ENCODE peak calls at places on chromosomes 5 and 9, in nine cellular contexts. N is DND-41; C is choroid plexus epithelial cell; Z is adipocyte; H is A549; L is bronchial epithelial cell; U is CD8-positive, alpha-beta T cell; V is heart left ventricle; E is fibroblast of lung. T is an unnamed sample.

GRCh38 chr9:125747765-125748510 is 765 bp downstream of the PBX3 start:
- DNase-seq in U (peak), C (peak), V (peak), E (no peak), Z (peak), N (peak), L (no peak), H (peak), T (no peak)

GRCh38 chr5:16538001-16538400 is 72.4 kb upstream of the ZNF622 start:
- DNase-seq in H (no peak), V (no peak), L (no peak), Z (no peak), C (no peak), E (no peak), N (no peak), U (no peak), T (no peak)

GRCh38 chr5:91957671-91958070 is 574.6 kb upstream of the ARRDC3 start:
- DNase-seq in N (no peak), H (no peak), C (peak), V (no peak), Z (no peak), L (peak), E (peak), U (no peak), T (no peak)

GRCh38 chr5:123422433-123423277 is 548 bp downstream of the CEP120 start:
- DNase-seq in L (peak), Z (peak), E (peak), N (peak), U (no peak), H (peak), V (no peak), C (peak), T (peak)

GRCh38 chr9:38417003-38417965 is 7.0 kb downstream of the IGFBPL1 start:
- DNase-seq in H (peak), L (peak), Z (peak), E (no peak), C (peak), N (peak), V (no peak), U (no peak), T (peak)

GRCh38 chr5:160500776-160501175 is 79.1 kb downstream of the PTTG1 start:
- DNase-seq in N (no peak), V (peak), U (no peak), Z (no peak), E (no peak), C (no peak), L (no peak), H (no peak), T (no peak)

GRCh38 chr9:34988218-34989055 is 1.1 kb upstream of the DNAJB5 start:
- DNase-seq in C (peak), Z (peak), U (no peak), H (no peak), N (no peak), L (peak), V (peak), E (peak), T (no peak)

GRCh38 chr5:168076561-168076991 is 214.9 kb upstream of the WWC1 start:
- DNase-seq in U (no peak), N (peak), L (no peak), V (peak), H (no peak), Z (peak), E (peak), C (peak), T (peak)

GRCh38 chr9:34070601-34071340 is 22.1 kb upstream of the UBAP2 start:
- DNase-seq in Z (peak), V (no peak), E (peak), C (peak), H (no peak), L (peak), N (no peak), U (no peak), T (no peak)

GRCh38 chr5:77426670-77427069 is 65.4 kb downstream of the WDR41 start:
- DNase-seq in L (peak), Z (peak), C (peak), V (no peak), N (no peak), E (peak), H (peak), U (no peak), T (no peak)

GRCh38 chr5:158484968-158485367 is 614.7 kb downstream of the EBF1 start:
- DNase-seq in Z (peak), H (no peak), U (no peak), N (no peak), V (peak), C (no peak), L (no peak), E (no peak), T (peak)

GRCh38 chr9:18753904-18754303 is 279.1 kb downstream of the SAXO1 start:
- DNase-seq in V (no peak), U (no peak), E (peak), N (no peak), C (no peak), Z (no peak), L (no peak), H (no peak), T (no peak)

GRCh38 chr9:70389642-70390266 is 24.7 kb downstream of the KLF9 start:
- DNase-seq in U (no peak), L (peak), Z (peak), N (no peak), V (no peak), E (peak), C (peak), H (no peak), T (no peak)

GRCh38 chr9:128193469-128194096 is 2.2 kb upstream of the CIZ1 start:
- DNase-seq in U (no peak), H (no peak), C (no peak), L (no peak), Z (no peak), N (peak), E (no peak), V (no peak), T (no peak)

GRCh38 chr5:169192572-169192971 is 108.4 kb downstream of the SLIT3 start:
- DNase-seq in Z (no peak), V (no peak), U (no peak), H (no peak), E (no peak), N (no peak), L (peak), C (no peak), T (no peak)

GRCh38 chr5:88683506-88684135 is 199.4 kb downstream of the MEF2C start:
- DNase-seq in L (no peak), E (no peak), C (no peak), N (no peak), V (no peak), Z (no peak), U (no peak), H (peak), T (peak)

GRCh38 chr9:21434202-21435014 is 5.8 kb upstream of the IFNA1 start:
- DNase-seq in V (no peak), H (peak), E (peak), N (peak), Z (peak), C (peak), U (no peak), L (peak), T (no peak)

GRCh38 chr5:143559586-143559985 is 156.1 kb upstream of the NR3C1 start:
- DNase-seq in N (no peak), E (no peak), L (no peak), Z (no peak), U (no peak), C (no peak), V (no peak), H (no peak), T (no peak)

GRCh38 chr5:164184158-164184557 is 678.7 kb downstream of the MAT2B start:
- DNase-seq in C (no peak), E (no peak), H (no peak), V (no peak), U (no peak), N (no peak), L (no peak), Z (no peak), T (no peak)

GRCh38 chr9:94847486-94847885 is 121.0 kb downstream of the AOPEP start:
- DNase-seq in C (peak), N (no peak), U (no peak), H (no peak), E (peak), Z (peak), L (peak), V (no peak), T (no peak)

GRCh38 chr5:110414360-110414759 is 312.1 kb downstream of the TMEM232 start:
- DNase-seq in E (peak), U (no peak), N (no peak), Z (peak), V (no peak), L (no peak), C (peak), H (no peak), T (peak)

GRCh38 chr5:19044931-19045695 is 942.9 kb downstream of the CDH18 start:
- DNase-seq in E (no peak), V (no peak), N (no peak), L (no peak), Z (no peak), C (no peak), U (no peak), H (no peak), T (no peak)

GRCh38 chr9:137066096-137066861 is 4.1 kb downstream of the SAPCD2 start:
- DNase-seq in L (no peak), N (no peak), C (no peak), H (no peak), E (no peak), Z (no peak), U (no peak), V (no peak), T (no peak)

GRCh38 chr9:136539427-136540412 is 6.1 kb downstream of the NOTCH1 start:
- DNase-seq in N (peak), L (peak), C (peak), Z (no peak), H (no peak), U (peak), V (peak), E (peak), T (peak)

GRCh38 chr5:55052383-55052931 is 28.4 kb downstream of the GZMK start:
- DNase-seq in L (peak), C (peak), V (no peak), N (no peak), Z (no peak), H (no peak), U (no peak), E (no peak), T (no peak)

GRCh38 chr5:34699155-34700077 is 43.3 kb downstream of the RAI14 start:
- DNase-seq in U (no peak), N (no peak), E (no peak), C (no peak), L (peak), V (no peak), Z (no peak), H (no peak), T (no peak)

GRCh38 chr5:53170748-53171349 is 61.3 kb upstream of the MOCS2 start:
- DNase-seq in V (no peak), L (peak), Z (peak), N (peak), U (no peak), E (peak), H (peak), C (peak), T (peak)

GRCh38 chr5:10335711-10336470 is 17.6 kb upstream of the MARCHF6 start:
- DNase-seq in H (no peak), N (no peak), V (no peak), Z (no peak), C (no peak), E (no peak), U (no peak), L (no peak), T (no peak)

GRCh38 chr9:92564982-92565381 is 29.2 kb upstream of the ECM2 start:
- DNase-seq in E (peak), N (no peak), U (no peak), V (no peak), C (no peak), H (no peak), Z (no peak), L (no peak), T (no peak)

GRCh38 chr9:107782789-107783188 is 293.2 kb upstream of the KLF4 start:
- DNase-seq in E (no peak), C (peak), H (no peak), U (no peak), L (no peak), V (no peak), N (no peak), Z (no peak), T (no peak)

GRCh38 chr5:111737716-111738115 is 19.3 kb downstream of the NREP start:
- DNase-seq in U (no peak), V (no peak), H (no peak), Z (peak), L (no peak), C (peak), E (peak), N (no peak), T (no peak)

GRCh38 chr9:15400281-15400941 is 22.3 kb upstream of the SNAPC3 start:
- DNase-seq in N (no peak), C (peak), U (no peak), V (no peak), Z (peak), L (no peak), E (peak), H (no peak), T (no peak)

GRCh38 chr9:115988701-115989100 is 164.9 kb upstream of the PAPPA start:
- DNase-seq in Z (no peak), L (no peak), U (no peak), N (no peak), V (no peak), E (no peak), C (no peak), H (no peak), T (no peak)

GRCh38 chr5:1725641-1726468 is 73.8 kb downstream of the MRPL36 start:
- DNase-seq in N (no peak), Z (no peak), E (no peak), V (no peak), L (no peak), U (peak), C (no peak), H (no peak), T (no peak)

GRCh38 chr5:77155179-77155839 is 55.2 kb upstream of the PDE8B start:
- DNase-seq in H (no peak), U (no peak), V (no peak), E (no peak), Z (no peak), L (no peak), N (peak), C (no peak), T (peak)

GRCh38 chr9:129964901-129965734 is 77.9 kb downstream of the FNBP1 start:
- DNase-seq in E (peak), C (peak), H (no peak), U (no peak), Z (peak), L (peak), V (no peak), N (no peak), T (no peak)

GRCh38 chr9:129958771-129959170 is 84.2 kb downstream of the FNBP1 start:
- DNase-seq in C (no peak), N (no peak), E (no peak), U (no peak), V (no peak), Z (no peak), L (no peak), H (no peak), T (no peak)

GRCh38 chr9:129962889-129963703 is 79.9 kb downstream of the FNBP1 start:
- DNase-seq in N (peak), V (peak), E (peak), C (peak), Z (peak), U (peak), H (no peak), L (peak), T (peak)

DNA sequence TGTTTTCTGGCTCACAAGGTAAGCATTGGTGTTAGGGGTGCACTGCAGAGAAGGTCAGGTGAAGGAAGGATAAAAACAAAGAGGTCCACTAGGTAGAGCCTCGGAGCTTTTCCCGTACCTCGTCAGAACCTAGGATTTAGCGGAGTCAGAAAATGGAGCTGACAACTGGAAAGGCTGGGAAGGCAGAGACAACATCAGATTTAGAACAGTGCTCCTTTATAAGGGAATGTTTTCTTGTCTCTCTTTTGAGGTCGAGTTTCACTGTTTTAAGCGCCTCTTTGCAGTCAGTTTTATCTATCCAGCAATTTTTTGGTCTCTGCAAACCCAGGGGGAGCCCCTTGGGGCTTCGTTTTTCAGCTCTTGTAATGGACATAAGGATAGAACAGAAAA is 80.6 kb downstream of the FNBP1 start:
- DNase-seq in H (no peak), V (no peak), E (no peak), N (no peak), C (no peak), L (no peak), Z (no peak), U (no peak), T (no peak)
- H3K4me3 ChIP-seq in H (no peak), V (peak), E (peak), N (no peak), C (peak), L (no peak), Z (peak), U (peak), T (peak)

DNA sequence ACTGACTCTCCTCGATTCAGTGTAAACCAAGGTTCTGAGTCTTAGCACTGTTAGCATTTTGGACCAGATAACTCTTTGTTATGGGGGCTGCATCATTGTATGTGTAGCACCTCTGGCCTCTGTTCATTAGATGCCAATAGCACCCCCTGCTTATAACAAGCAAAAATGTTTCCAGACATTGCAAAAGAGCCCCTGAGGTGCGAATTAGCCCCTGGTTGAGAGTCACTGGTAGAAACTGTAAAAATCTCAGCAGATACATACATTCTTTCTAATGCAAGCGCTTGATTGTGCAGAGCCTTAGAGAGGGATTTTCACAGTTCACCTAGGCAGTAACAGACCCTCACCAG is 2.8 kb downstream of the ADRB2 start:
- DNase-seq in L (no peak), H (no peak), C (no peak), E (no peak), Z (no peak), V (no peak), U (no peak), N (no peak), T (no peak)
- H3K4me3 ChIP-seq in L (peak), H (no peak), C (no peak), E (peak), Z (peak), V (peak), U (peak), N (no peak), T (no peak)

GRCh38 chr9:111659706-111660105 is 1.7 kb upstream of the GNG10 start:
- DNase-seq in H (no peak), N (no peak), E (no peak), V (no peak), Z (no peak), C (no peak), L (no peak), U (no peak), T (no peak)

GRCh38 chr9:111661802-111662491 is 542 bp downstream of the GNG10 start:
- DNase-seq in V (peak), L (peak), H (peak), Z (peak), E (peak), U (peak), N (peak), C (peak), T (no peak)

GRCh38 chr9:111658943-111659342 is 2.5 kb upstream of the GNG10 start:
- DNase-seq in U (no peak), Z (no peak), E (no peak), H (no peak), V (no peak), N (no peak), C (no peak), L (no peak), T (no peak)

GRCh38 chr9:111661150-111661801 is at the start of gene GNG10:
- DNase-seq in N (peak), U (peak), E (peak), H (peak), L (peak), Z (peak), V (peak), C (peak), T (peak)

DNA sequence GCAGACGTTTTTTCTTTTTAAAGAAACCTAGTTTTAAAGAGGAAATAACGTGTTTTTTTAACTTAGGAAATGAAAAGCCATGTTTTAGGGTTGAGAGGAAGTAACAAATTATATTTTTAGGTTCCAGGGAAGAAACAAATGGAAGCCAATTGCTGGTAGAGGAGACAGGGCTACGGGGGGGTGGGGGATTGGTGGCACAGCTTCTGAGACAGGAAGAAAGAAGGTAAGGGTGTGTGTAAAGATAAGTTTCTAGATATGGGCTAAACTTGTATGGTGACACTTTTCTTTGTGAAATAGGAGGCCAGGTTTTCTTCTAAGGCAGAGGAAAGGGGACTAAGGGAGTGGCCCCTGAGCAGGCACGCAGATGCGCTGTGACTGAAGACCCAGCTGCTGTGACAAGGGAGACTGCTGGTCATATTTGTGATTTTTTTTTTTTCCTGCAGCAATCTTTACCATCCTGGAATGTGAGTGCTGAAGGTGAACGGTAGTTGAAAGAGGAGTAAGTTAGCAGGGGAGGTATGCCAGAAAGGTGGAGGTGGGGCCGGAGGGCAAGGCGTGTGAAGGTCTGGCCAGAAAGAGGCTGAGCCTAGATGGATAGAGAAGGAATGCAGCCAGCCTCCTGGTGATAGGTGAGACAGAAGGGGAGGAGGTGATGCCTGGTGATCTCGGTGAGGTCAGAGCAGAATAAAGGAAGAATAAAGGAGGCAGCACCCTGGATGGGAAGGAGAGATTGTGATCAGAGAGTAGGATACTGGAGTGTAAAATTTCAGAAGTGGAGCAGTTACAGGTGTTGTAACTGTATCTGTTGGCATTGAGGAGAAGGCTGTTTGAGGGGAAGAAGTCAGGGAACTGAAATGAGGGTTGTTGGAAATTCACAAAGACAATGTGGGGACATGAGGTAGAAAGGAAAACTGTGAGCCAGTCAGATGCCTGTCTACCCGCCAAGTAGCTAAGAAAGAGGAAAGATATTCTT is 1.7 kb downstream of the GNG10 start:
- DNase-seq in Z (no peak), U (no peak), N (peak), V (no peak), L (peak), C (no peak), H (no peak), E (no peak), T (peak)
- H3K4me3 ChIP-seq in Z (peak), U (peak), N (no peak), V (peak), L (peak), C (peak), H (peak), E (peak), T (peak)

GRCh38 chr5:167030500-167031120 is 1260.8 kb upstream of the WWC1 start:
- DNase-seq in N (no peak), U (no peak), E (no peak), C (no peak), H (peak), V (no peak), Z (no peak), L (no peak), T (peak)
- H3K4me3 ChIP-seq in N (no peak), U (no peak), E (no peak), C (no peak), H (no peak), V (no peak), Z (no peak), L (no peak), T (no peak)

DNA sequence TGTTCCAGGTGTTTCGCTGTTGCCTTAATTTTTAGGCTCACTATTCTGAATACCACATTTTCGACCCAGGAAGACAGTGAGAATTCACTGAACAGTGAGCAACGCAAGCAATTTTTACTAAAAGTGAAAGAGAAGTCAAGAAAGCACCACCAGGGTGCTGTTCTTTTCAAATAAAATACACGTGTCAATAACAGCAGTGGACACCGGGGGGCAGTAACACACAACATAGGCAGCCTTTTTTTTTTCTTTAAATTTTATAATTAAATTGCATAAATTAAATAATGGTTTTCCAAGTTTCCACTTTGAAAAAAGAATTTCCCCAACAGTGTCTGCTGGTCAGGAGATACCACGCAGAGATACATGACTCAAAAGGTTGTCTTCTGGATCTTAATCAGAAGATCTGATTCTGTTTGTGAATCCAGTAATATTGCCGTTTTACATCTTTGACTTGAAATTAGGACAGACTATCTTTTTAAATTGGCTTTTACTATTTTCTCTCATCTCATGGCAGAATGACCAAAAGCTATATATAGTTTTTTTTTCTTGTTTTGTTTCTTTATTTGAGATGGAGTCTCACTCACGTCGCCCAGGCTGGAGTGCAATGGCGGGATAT is 47.1 kb upstream of the SH3GL2 start:
- DNase-seq in C (peak), V (no peak), H (peak), Z (peak), E (peak), N (peak), U (no peak), L (peak), T (peak)
- H3K4me3 ChIP-seq in C (peak), V (no peak), H (no peak), Z (no peak), E (no peak), N (no peak), U (no peak), L (no peak), T (no peak)